ENCODE peak calls at places on chromosomes 1 and 21, in five cellular contexts. B is PC-3, S is osteocyte, V is fibroblast of lung, K is neural crest cell. Q is an unnamed sample.

GRCh38 chr1:200483491-200484143 is 73.8 kb upstream of the ZNF281 start:
- DNase-seq in V (peak), K (no peak), B (peak), S (no peak), Q (no peak)

GRCh38 chr1:205068457-205069035 is 15.7 kb downstream of the TMEM81 start:
- DNase-seq in V (peak), S (no peak), K (no peak), B (no peak), Q (no peak)

GRCh38 chr1:23562138-23562819 is 3.0 kb upstream of the ID3 start:
- DNase-seq in K (peak), S (peak), B (peak), V (peak), Q (no peak)

GRCh38 chr1:93811646-93812045 is 67.4 kb downstream of the DNTTIP2 start:
- DNase-seq in K (no peak), V (peak), S (peak), B (no peak), Q (no peak)

GRCh38 chr1:230824571-230825060 is 43.7 kb downstream of the C1orf198 start:
- DNase-seq in B (peak), K (no peak), S (peak), V (peak), Q (no peak)

GRCh38 chr1:61182049-61182448 is 99.7 kb downstream of the NFIA start:
- DNase-seq in V (peak), S (no peak), B (no peak), K (no peak), Q (no peak)

GRCh38 chr1:174659823-174660222 is 212.1 kb downstream of the GPR52 start:
- DNase-seq in S (no peak), V (peak), K (no peak), B (peak), Q (no peak)

GRCh38 chr1:2407166-2407990 is 5.0 kb downstream of the PEX10 start:
- DNase-seq in K (no peak), S (no peak), V (no peak), B (no peak), Q (no peak)

GRCh38 chr1:60848583-60849188 is 233.7 kb upstream of the NFIA start:
- DNase-seq in S (no peak), V (peak), K (no peak), B (peak), Q (no peak)

GRCh38 chr1:54069792-54070548 is 16.6 kb downstream of the TCEANC2 start:
- DNase-seq in V (peak), B (peak), S (no peak), K (no peak), Q (no peak)

GRCh38 chr1:15620155-15620545 is 2.9 kb downstream of the DDI2 start:
- DNase-seq in V (peak), B (peak), K (no peak), S (no peak), Q (no peak)

GRCh38 chr1:243447844-243448243 is 192.0 kb downstream of the SDCCAG8 start:
- DNase-seq in B (no peak), S (no peak), K (no peak), V (no peak), Q (no peak)

GRCh38 chr1:11216074-11216473 is 26.9 kb downstream of the ANGPTL7 start:
- DNase-seq in B (no peak), V (no peak), K (no peak), S (no peak), Q (no peak)

GRCh38 chr1:246789454-246790339 is 65.5 kb downstream of the SCCPDH start:
- DNase-seq in S (no peak), K (no peak), B (no peak), V (no peak), Q (no peak)

GRCh38 chr1:3052501-3052900 is 16.5 kb upstream of the PRDM16 start:
- DNase-seq in V (no peak), K (no peak), S (no peak), B (no peak), Q (no peak)

GRCh38 chr1:217135569-217135915 is 412.3 kb upstream of the ESRRG start:
- DNase-seq in K (peak), S (no peak), V (peak), B (no peak), Q (no peak)

GRCh38 chr1:240701412-240701811 is 89.5 kb upstream of the GREM2 start:
- DNase-seq in K (no peak), B (peak), V (peak), S (peak), Q (no peak)

GRCh38 chr1:248818505-248819374 is 7.0 kb downstream of the SH3BP5L start:
- DNase-seq in K (no peak), S (no peak), B (no peak), V (no peak), Q (no peak)

GRCh38 chr1:10790155-10790707 is 6.2 kb downstream of the CASZ1 start:
- DNase-seq in V (no peak), S (no peak), K (no peak), B (no peak), Q (no peak)

GRCh38 chr1:154960446-154961136 is 991 bp downstream of the PYGO2 start:
- DNase-seq in B (no peak), V (no peak), K (no peak), S (no peak), Q (no peak)

GRCh38 chr1:203163891-203164635 is 11.6 kb downstream of the MYBPH start:
- DNase-seq in V (no peak), K (no peak), B (no peak), S (no peak), Q (no peak)

GRCh38 chr1:82391712-82392111 is 591.0 kb downstream of the ADGRL2 start:
- DNase-seq in S (no peak), K (no peak), B (peak), V (no peak), Q (no peak)

GRCh38 chr1:226029093-226029496 is 30.0 kb upstream of the SDE2 start:
- DNase-seq in K (no peak), B (no peak), V (no peak), S (no peak), Q (no peak)

GRCh38 chr21:8989883-8990325 is 1531.5 kb upstream of the TPTE start:
- DNase-seq in S (no peak), K (no peak), B (peak), V (peak), Q (no peak)

GRCh38 chr21:46202592-46203202 is 18.4 kb upstream of the SPATC1L start:
- DNase-seq in V (no peak), K (no peak), B (no peak), S (no peak), Q (no peak)

GRCh38 chr1:174074757-174075156 is 52.6 kb upstream of the RC3H1 start:
- DNase-seq in B (peak), S (no peak), V (peak), K (no peak), Q (no peak)

GRCh38 chr1:216144661-216145450 is 278.4 kb downstream of the USH2A start:
- DNase-seq in B (no peak), S (no peak), V (no peak), K (no peak), Q (no peak)

GRCh38 chr1:4754816-4755215 is 100.4 kb downstream of the AJAP1 start:
- DNase-seq in K (no peak), V (no peak), S (no peak), B (no peak), Q (no peak)

GRCh38 chr1:24379733-24380315 is 33.8 kb downstream of the STPG1 start:
- DNase-seq in K (no peak), B (peak), S (peak), V (peak), Q (no peak)

GRCh38 chr1:112625696-112626095 is 6.1 kb downstream of the CAPZA1 start:
- DNase-seq in B (no peak), K (no peak), V (peak), S (no peak), Q (no peak)

GRCh38 chr1:246800800-246801199 is 76.6 kb downstream of the SCCPDH start:
- DNase-seq in S (no peak), B (no peak), V (no peak), K (no peak), Q (no peak)

GRCh38 chr21:43815107-43815742 is 25.8 kb downstream of the RRP1 start:
- DNase-seq in V (no peak), K (no peak), B (no peak), S (no peak), Q (no peak)

GRCh38 chr1:215517441-215517891 is 49.6 kb upstream of the KCTD3 start:
- DNase-seq in B (peak), V (peak), S (no peak), K (no peak), Q (no peak)

GRCh38 chr1:33692216-33693188 is 171.4 kb upstream of the HMGB4 start:
- DNase-seq in K (no peak), S (peak), B (no peak), V (no peak), Q (no peak)

GRCh38 chr1:156406229-156406628 is 37.2 kb downstream of the RHBG start:
- DNase-seq in V (no peak), B (no peak), S (no peak), K (no peak), Q (no peak)

GRCh38 chr1:178566187-178566586 is 53.3 kb downstream of the TEX35 start:
- DNase-seq in K (no peak), V (peak), S (peak), B (no peak), Q (no peak)

GRCh38 chr21:46634966-46635323 is 529 bp upstream of the PRMT2 start:
- DNase-seq in S (peak), B (peak), K (no peak), V (peak), Q (no peak)

GRCh38 chr1:109024651-109025050 is 17.3 kb downstream of the WDR47 start:
- DNase-seq in B (no peak), V (no peak), S (no peak), K (no peak), Q (no peak)
- TF ChIP-seq CTCF in B (no peak), V (no peak), S (no peak), K (no peak), Q (no peak)

GRCh38 chr1:145901312-145902021 is 8.4 kb downstream of the ITGA10 start:
- DNase-seq in B (no peak), K (no peak), V (no peak), S (no peak), Q (no peak)
- TF ChIP-seq CTCF in B (peak), K (no peak), V (no peak), S (no peak), Q (no peak)

DNA sequence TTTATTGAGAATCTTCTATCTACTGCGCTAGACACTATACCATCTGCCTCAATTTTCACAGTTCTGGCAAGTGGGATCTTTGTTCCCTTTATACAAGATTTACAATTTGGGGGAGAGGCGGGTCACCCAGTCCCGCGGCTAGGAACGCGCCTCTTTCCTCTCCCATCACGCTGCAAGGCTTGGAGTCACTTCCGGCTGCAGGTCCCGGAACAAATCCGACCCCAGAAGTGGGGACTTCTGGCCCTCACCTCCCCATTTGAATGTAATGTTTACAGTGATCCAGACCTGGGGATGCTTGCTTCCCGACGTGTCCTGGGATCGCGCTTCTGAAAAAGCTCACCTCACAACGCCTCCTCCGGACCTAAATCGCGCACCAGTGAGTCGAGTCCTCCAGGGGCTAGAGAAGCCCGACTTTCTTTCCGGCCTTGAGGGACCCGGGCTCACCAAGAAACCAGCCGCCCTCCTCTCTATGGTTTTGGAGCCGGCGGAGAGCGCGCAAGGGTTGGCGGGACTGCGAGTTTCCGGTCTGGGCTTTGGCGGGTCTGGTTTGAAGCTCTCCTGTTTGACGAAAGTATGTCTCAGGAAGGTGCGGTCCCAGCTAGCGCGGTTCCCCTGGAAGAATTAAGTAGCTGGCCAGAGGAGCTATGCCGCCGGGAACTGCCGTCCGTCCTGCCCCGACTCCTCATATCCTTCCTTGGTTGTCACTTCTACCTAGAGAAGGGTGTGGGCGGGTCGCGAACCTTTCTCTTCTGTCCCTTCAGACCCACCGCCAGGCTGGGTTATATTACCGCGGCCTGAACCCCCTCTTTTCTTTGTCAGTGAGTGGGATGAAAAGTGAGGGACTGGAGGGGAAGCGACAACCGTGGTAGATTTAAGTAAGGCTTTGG is at the start of gene METTL18:
- DNase-seq in B (peak), S (peak), V (peak), K (peak), Q (peak)
- TF ChIP-seq CTCF in B (no peak), S (no peak), V (no peak), K (no peak), Q (no peak)

GRCh38 chr1:213987876-213988638 is at the start of gene PROX1:
- DNase-seq in V (peak), S (no peak), K (peak), B (peak), Q (no peak)
- TF ChIP-seq CTCF in V (peak), S (peak), K (peak), B (peak), Q (no peak)

DNA sequence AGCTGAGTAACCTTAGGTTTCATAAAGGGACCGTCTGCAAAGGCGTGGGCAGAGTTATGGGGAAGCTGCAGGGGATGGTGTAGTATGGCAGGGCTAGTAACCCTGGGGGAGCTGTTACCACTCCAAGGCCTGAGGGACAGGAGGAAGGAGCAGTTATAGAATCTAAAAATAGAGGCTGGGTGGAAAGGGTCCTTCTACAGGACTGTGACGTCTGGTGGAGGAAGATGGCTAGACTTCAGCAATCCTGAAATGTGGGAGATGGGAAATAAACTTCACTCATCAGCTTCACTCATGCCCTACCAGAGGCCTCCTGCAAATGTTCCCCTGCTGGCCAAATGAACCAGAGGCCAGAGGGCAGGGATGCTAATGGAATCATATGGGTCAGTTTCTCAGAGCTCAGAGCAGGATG is 46.1 kb downstream of the DAB1 start:
- DNase-seq in B (no peak), S (no peak), K (no peak), V (no peak), Q (no peak)
- TF ChIP-seq CTCF in B (no peak), S (peak), K (no peak), V (no peak), Q (no peak)

GRCh38 chr1:198794498-198794897 is 155.7 kb downstream of the PTPRC start:
- DNase-seq in S (no peak), B (no peak), V (peak), K (no peak), Q (no peak)

DNA sequence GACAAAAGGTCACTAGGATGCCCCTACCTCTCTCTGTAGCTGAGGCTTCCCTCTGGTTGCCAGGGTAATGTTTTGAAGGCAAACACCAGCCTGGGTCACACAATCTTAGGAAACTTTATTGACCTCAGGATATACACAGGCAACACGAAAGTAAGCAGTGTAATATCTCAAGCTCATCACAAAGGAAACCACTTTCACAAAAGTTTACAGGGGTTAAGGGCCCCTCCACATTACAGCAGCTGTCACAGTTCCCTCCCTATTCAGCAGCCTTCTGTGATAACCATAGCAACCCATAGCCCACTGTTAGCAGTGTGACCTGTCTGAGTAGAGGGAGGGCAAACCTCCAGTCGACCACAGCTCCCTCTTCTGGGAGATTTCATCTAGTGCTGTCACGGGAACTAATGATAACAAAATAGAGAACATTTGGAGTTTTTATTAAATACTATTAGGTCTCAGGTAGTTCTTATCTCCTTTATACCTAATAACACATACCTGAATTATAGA is 149.8 kb downstream of the PTPRC start:
- DNase-seq in S (no peak), V (peak), B (peak), K (peak), Q (peak)
- TF ChIP-seq CTCF in S (peak), V (peak), B (peak), K (peak), Q (peak)

DNA sequence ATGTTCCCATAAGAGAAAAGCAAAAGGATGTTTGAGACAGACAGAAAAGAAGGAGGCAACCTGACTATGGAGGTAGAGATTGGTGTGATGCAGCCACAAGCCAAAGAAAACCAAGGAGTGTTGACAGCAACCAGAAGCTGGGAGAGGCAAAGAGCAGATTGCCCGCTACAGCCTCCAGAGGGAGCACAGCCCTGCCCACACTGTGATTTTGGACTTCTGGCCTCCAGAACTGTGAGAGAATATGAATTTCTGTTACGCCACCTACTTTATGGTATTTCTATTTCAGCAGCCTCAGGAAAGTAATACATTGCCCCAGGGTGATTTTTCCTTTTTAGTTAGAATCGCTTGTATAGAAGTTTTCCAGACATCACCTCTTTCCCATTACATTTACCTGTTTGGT is 28.4 kb downstream of the SLAMF6 start:
- DNase-seq in K (no peak), S (no peak), V (no peak), B (peak), Q (no peak)
- TF ChIP-seq CTCF in K (peak), S (peak), V (no peak), B (peak), Q (no peak)

GRCh38 chr1:97314685-97315084 is 593.1 kb downstream of the PTBP2 start:
- DNase-seq in V (no peak), K (no peak), B (no peak), S (no peak), Q (no peak)
- TF ChIP-seq CTCF in V (no peak), K (no peak), B (no peak), S (no peak), Q (no peak)

Q was measured in natural killer cell.